ENCODE peak calls at places on chromosomes 16 and 17, in four cellular contexts. A, J, W and V are unnamed samples.

GRCh38 chr17:81348097-81349055 is 46.9 kb upstream of the BAHCC1 start:
- DNase-seq in A (no peak), J (peak), W (no peak), V (no peak)

GRCh38 chr17:34974794-34975428 is 5.4 kb upstream of the LIG3 start:
- DNase-seq in A (no peak), J (no peak), W (no peak), V (no peak)

GRCh38 chr17:206941-207560 is 25.6 kb upstream of the DOC2B start:
- DNase-seq in A (no peak), J (no peak), W (no peak), V (no peak)

GRCh38 chr17:17685775-17686291 is 4.6 kb downstream of the RAI1 start:
- DNase-seq in A (peak), J (no peak), W (no peak), V (no peak)

GRCh38 chr17:81576621-81577277 is 24.6 kb upstream of the FAAP100 start:
- DNase-seq in A (peak), J (no peak), W (no peak), V (peak)

GRCh38 chr17:42221886-42222745 is 27.8 kb upstream of the GHDC start:
- DNase-seq in A (peak), J (peak), W (peak), V (peak)

GRCh38 chr16:11651796-11652195 is 16.5 kb upstream of the SNN start:
- DNase-seq in A (no peak), J (no peak), W (no peak), V (no peak)

GRCh38 chr16:84485255-84486010 is 19.0 kb downstream of the MEAK7 start:
- DNase-seq in A (no peak), J (no peak), W (no peak), V (no peak)

GRCh38 chr16:29899516-29900101 is at the start of gene SEZ6L2:
- DNase-seq in A (peak), J (peak), W (peak), V (peak)

GRCh38 chr16:87457724-87458423 is 35.0 kb downstream of the ZCCHC14 start:
- DNase-seq in A (peak), J (no peak), W (no peak), V (no peak)

GRCh38 chr17:57672205-57672632 is 72.9 kb downstream of the CCDC182 start:
- DNase-seq in A (no peak), J (no peak), W (no peak), V (no peak)